ENCODE peak calls at places on chromosomes 6 and 20, in nine cellular contexts. B is CD4-positive, CD25-positive, alpha-beta regulatory T cell; T is endodermal cell; E is IMR-90; L is effector memory CD4-positive, alpha-beta T cell; D is left ventricle myocardium inferior; V is CD8-positive, alpha-beta T cell; W is Peyer's patch; K is heart right ventricle. P is an unnamed sample. For H3K36me3, the result is how much of the 10 kb centered on the place peaks cover.

GRCh38 chr6:1337791-1338190 is 25.9 kb downstream of the FOXQ1 start:
- DNase-seq in L (no peak), E (no peak), K (no peak), T (no peak), W (no peak), D (no peak), B (no peak), V (no peak), P (no peak)

GRCh38 chr6:134853111-134854055 is 96.5 kb downstream of the ALDH8A1 start:
- DNase-seq in L (no peak), V (no peak), D (no peak), B (no peak), T (no peak), E (peak), K (no peak), W (no peak), P (no peak)

GRCh38 chr20:44448753-44449546 is 26.7 kb upstream of the TTPAL start:
- DNase-seq in K (no peak), T (peak), V (no peak), D (no peak), E (no peak), W (no peak), L (no peak), B (no peak), P (no peak)

GRCh38 chr6:40611912-40612311 is 24.7 kb upstream of the LRFN2 start:
- DNase-seq in T (no peak), L (no peak), E (no peak), K (peak), V (no peak), D (no peak), W (no peak), B (no peak), P (no peak)

GRCh38 chr6:137715589-137716045 is 151.4 kb upstream of the TNFAIP3 start:
- DNase-seq in K (no peak), T (no peak), L (peak), B (peak), E (peak), V (no peak), D (no peak), W (no peak), P (peak)

GRCh38 chr6:47262226-47262625 is 47.5 kb downstream of the TNFRSF21 start:
- DNase-seq in T (no peak), D (no peak), K (no peak), E (no peak), B (no peak), V (no peak), L (no peak), W (no peak), P (no peak)

GRCh38 chr6:134303903-134304302 is 14.0 kb downstream of the SGK1 start:
- DNase-seq in D (no peak), K (no peak), V (no peak), E (peak), B (no peak), W (no peak), T (no peak), L (no peak), P (no peak)

GRCh38 chr20:13221673-13222318 is 722 bp downstream of the ISM1 start:
- DNase-seq in K (peak), B (peak), V (peak), E (peak), D (peak), T (peak), L (peak), W (no peak), P (peak)

GRCh38 chr6:138088307-138088744 is 18.9 kb downstream of the PERP start:
- DNase-seq in D (no peak), W (no peak), K (no peak), T (no peak), E (peak), L (no peak), B (no peak), V (no peak), P (no peak)

GRCh38 chr6:142301421-142302391 is at the start of gene ADGRG6:
- DNase-seq in V (peak), D (peak), T (peak), W (no peak), E (peak), L (no peak), K (peak), B (no peak), P (peak)

GRCh38 chr6:141986457-141986856 is 146.3 kb upstream of the GJE1 start:
- DNase-seq in D (no peak), K (no peak), W (no peak), B (no peak), V (no peak), L (no peak), E (no peak), T (no peak), P (no peak)

GRCh38 chr20:64225828-64226598 is 29.5 kb upstream of the PCMTD2 start:
- DNase-seq in K (peak), T (no peak), B (no peak), L (no peak), D (no peak), E (no peak), V (no peak), W (no peak), P (no peak)

GRCh38 chr20:37259865-37260264 is 1.7 kb downstream of the GHRH start:
- DNase-seq in K (no peak), B (no peak), E (no peak), L (no peak), D (no peak), T (no peak), V (no peak), W (no peak), P (no peak)

GRCh38 chr6:5728726-5729434 is 277.8 kb downstream of the NRN1 start:
- DNase-seq in L (no peak), T (peak), B (no peak), D (no peak), W (no peak), E (peak), K (no peak), V (no peak), P (no peak)

GRCh38 chr6:157314705-157315321 is 8.5 kb downstream of the TMEM242 start:
- DNase-seq in K (no peak), L (no peak), W (no peak), E (peak), D (no peak), B (peak), V (peak), T (no peak), P (peak)

GRCh38 chr20:59174975-59175374 is 11.4 kb downstream of the ZNF831 start:
- DNase-seq in V (no peak), K (no peak), B (no peak), T (no peak), D (no peak), W (no peak), L (no peak), E (no peak), P (no peak)

GRCh38 chr20:22597303-22597702 is 12.9 kb upstream of the FOXA2 start:
- DNase-seq in K (no peak), W (no peak), B (no peak), T (no peak), L (no peak), D (no peak), E (no peak), V (no peak), P (no peak)

GRCh38 chr20:61660559-61660958 is 405.1 kb downstream of the TAF4 start:
- DNase-seq in K (no peak), L (no peak), E (no peak), D (no peak), B (no peak), V (no peak), T (no peak), W (no peak), P (no peak)

GRCh38 chr6:119739776-119740175 is 390.2 kb upstream of the MAN1A1 start:
- DNase-seq in W (no peak), T (no peak), E (no peak), L (no peak), B (no peak), V (no peak), K (no peak), D (no peak), P (no peak)

GRCh38 chr6:48541669-48542068 is 430.7 kb upstream of the PTCHD4 start:
- DNase-seq in K (no peak), B (no peak), W (no peak), T (no peak), V (no peak), E (no peak), D (no peak), L (no peak), P (no peak)

GRCh38 chr6:10416863-10417641 is 2.2 kb upstream of the TFAP2A start:
- DNase-seq in W (no peak), D (no peak), K (no peak), B (no peak), T (peak), V (no peak), E (no peak), L (no peak), P (no peak)

GRCh38 chr6:130409394-130410095 is 43.7 kb downstream of the TMEM200A start:
- DNase-seq in B (no peak), V (no peak), L (no peak), T (no peak), E (peak), W (no peak), K (no peak), D (no peak), P (no peak)

GRCh38 chr6:26595669-26596269 is 984 bp upstream of the ABT1 start:
- DNase-seq in K (peak), V (peak), B (peak), T (peak), D (peak), W (peak), E (peak), L (peak), P (peak)

GRCh38 chr20:18853946-18854646 is 40.5 kb downstream of the SCP2D1 start:
- DNase-seq in V (no peak), E (no peak), T (no peak), K (no peak), B (no peak), W (no peak), L (no peak), D (no peak), P (no peak)

GRCh38 chr6:85865665-85866372 is 223.1 kb upstream of the SYNCRIP start:
- DNase-seq in W (no peak), K (no peak), T (no peak), L (no peak), B (no peak), D (no peak), E (peak), V (no peak), P (no peak)

GRCh38 chr6:11919771-11920440 is 92.2 kb upstream of the HIVEP1 start:
- DNase-seq in L (no peak), V (no peak), T (no peak), K (no peak), B (no peak), D (no peak), E (no peak), W (no peak), P (no peak)

GRCh38 chr6:30207619-30208295 is 5.4 kb downstream of the TRIM26 start:
- DNase-seq in L (no peak), W (no peak), E (no peak), D (no peak), V (no peak), B (no peak), K (no peak), T (no peak), P (no peak)

GRCh38 chr20:63979549-63980316 is at the start of gene SAMD10:
- DNase-seq in K (peak), E (peak), L (peak), B (peak), D (no peak), T (peak), V (peak), W (peak), P (peak)

GRCh38 chr6:55713411-55713810 is 134.4 kb upstream of the HMGCLL1 start:
- DNase-seq in K (no peak), V (no peak), B (no peak), T (no peak), L (no peak), D (no peak), E (peak), W (no peak), P (no peak)

GRCh38 chr6:169188051-169188863 is 65.4 kb downstream of the THBS2 start:
- DNase-seq in K (no peak), B (no peak), W (no peak), T (peak), E (peak), D (no peak), V (no peak), L (no peak), P (no peak)

GRCh38 chr6:19450651-19451050 is 386.5 kb upstream of the ID4 start:
- DNase-seq in D (no peak), V (no peak), L (no peak), K (no peak), B (no peak), W (no peak), E (no peak), T (no peak), P (no peak)

GRCh38 chr6:8243462-8243861 is 141.1 kb upstream of the EEF1E1 start:
- DNase-seq in L (no peak), W (no peak), B (no peak), E (peak), D (no peak), T (no peak), V (no peak), K (no peak), P (no peak)

DNA sequence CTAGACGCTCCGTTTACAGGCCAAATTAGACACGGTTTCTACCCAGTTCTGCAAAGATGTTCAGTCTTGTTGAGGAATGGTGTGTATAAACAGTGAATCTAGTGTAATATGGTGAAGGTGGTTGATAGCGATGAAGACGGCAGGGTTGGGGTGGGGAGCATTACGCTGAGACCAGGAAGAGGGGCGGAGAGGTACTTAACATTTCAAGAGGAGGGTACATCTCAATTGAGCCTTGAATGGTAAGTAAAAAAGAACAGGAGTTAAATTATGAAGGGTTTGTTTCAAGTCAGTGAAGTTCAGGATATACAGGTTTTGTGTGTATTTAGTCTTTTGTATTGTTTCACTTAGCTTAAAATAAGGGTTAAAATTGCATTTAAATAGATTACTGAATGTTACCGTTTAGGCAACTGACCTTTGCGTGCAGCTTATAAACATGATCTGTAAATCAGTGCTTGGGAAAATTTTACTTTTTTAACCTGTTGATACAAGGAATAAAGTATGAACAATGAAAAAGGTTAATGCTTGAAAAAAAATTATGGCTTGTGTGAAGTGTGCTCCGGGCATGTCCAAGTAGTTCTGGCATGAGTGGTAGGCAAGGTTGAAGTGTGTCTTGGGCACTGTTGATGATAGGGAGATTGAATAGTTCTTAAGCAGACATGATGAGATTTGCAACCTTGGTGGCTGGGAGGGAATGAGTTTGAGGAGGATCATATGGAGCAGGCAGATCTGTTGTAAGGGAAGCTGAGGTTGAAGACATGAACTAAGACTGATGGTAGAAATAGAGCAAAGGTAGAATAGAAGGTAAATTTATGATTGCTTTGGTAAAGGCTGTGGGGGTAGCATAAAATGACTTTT is 841 bp downstream of the POLR1C start:
- DNase-seq in B (no peak), W (no peak), T (no peak), E (peak), L (no peak), V (no peak), K (no peak), D (no peak), P (no peak)
- H3K36me3 ChIP-seq in B (half or more), W (half or more), T (half or more), E (half or more), L (under half), V (under half), K (under half), D (half or more), P (half or more)

GRCh38 chr20:49770634-49771033 is 42.0 kb upstream of the SLC9A8 start:
- DNase-seq in B (no peak), K (no peak), E (no peak), D (no peak), W (no peak), V (no peak), L (no peak), T (no peak), P (no peak)

GRCh38 chr20:49766979-49767419 is 45.6 kb upstream of the SLC9A8 start:
- DNase-seq in D (no peak), T (no peak), K (no peak), E (no peak), B (no peak), W (no peak), V (no peak), L (no peak), P (no peak)

GRCh38 chr20:49768204-49769124 is 44.2 kb upstream of the SLC9A8 start:
- DNase-seq in W (no peak), B (peak), K (no peak), L (peak), T (peak), V (no peak), D (no peak), E (peak), P (peak)

GRCh38 chr20:49765846-49766541 is 46.6 kb upstream of the SLC9A8 start:
- DNase-seq in T (no peak), W (no peak), V (no peak), B (no peak), K (no peak), E (no peak), L (no peak), D (no peak), P (no peak)

DNA sequence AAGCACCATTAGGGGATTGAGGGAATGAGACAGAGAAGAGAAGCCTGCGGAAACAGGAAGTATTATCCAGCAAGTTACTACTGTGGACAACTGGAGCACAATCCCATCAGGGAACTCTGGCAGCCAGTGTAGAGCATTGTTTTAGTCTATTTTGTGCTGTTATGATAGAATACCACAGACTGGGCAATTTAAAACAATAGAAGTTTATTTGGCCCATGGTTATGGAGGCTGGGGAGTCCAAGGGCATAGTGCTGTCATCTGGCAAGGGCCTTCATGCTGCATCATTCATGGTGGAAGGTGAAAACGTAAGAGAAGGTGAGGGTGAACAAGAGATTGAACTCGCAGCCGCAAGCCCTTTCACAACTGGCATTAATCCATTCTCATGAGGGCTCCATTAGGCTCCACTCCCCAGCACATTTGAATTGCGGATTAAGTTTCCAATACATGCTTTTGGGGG is 43.5 kb upstream of the SLC9A8 start:
- DNase-seq in V (no peak), L (no peak), D (no peak), T (no peak), B (no peak), W (no peak), E (no peak), K (no peak), P (no peak)
- H3K27ac ChIP-seq in V (no peak), L (no peak), D (peak), T (no peak), B (no peak), W (peak), E (peak), K (peak), P (no peak)

DNA sequence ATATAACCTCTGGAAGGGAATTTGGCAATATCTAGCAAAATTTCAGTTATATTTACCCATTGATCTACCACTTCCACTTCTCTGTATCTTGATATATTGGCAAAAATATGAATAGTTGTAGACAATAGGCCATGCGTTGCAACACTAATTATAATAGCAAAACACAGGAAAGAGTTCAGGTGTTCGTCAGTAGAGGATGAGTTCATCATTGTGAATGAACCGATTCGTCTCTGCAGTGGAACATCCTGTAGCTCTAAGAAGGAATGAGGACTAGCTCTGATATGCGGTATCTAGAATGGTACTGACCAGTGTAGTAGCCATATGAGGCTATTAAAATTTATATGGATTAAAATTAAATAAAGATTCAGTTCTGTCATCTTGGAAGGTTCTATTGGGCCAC is 8.3 kb downstream of the FAM83D start:
- DNase-seq in W (no peak), T (no peak), D (no peak), K (no peak), L (no peak), B (no peak), E (no peak), V (no peak), P (no peak)
- H3K36me3 ChIP-seq in W (under half), T (under half), D (under half), K (under half), L (under half), B (under half), E (under half), V (under half), P (under half)

GRCh38 chr6:144110210-144110609 is 14.8 kb upstream of the SF3B5 start:
- DNase-seq in T (no peak), W (no peak), K (no peak), B (no peak), L (no peak), D (no peak), E (no peak), V (no peak), P (no peak)

GRCh38 chr6:144103026-144103563 is 7.7 kb upstream of the SF3B5 start:
- DNase-seq in V (no peak), B (no peak), L (no peak), W (no peak), D (no peak), E (no peak), T (no peak), K (no peak), P (no peak)

GRCh38 chr6:144106206-144106605 is 10.8 kb upstream of the SF3B5 start:
- DNase-seq in T (no peak), W (no peak), K (no peak), B (no peak), D (no peak), L (no peak), V (no peak), E (no peak), P (no peak)

GRCh38 chr6:144104488-144104887 is 9.1 kb upstream of the SF3B5 start:
- DNase-seq in D (no peak), B (no peak), W (no peak), V (no peak), T (no peak), K (no peak), L (no peak), E (no peak), P (no peak)

DNA sequence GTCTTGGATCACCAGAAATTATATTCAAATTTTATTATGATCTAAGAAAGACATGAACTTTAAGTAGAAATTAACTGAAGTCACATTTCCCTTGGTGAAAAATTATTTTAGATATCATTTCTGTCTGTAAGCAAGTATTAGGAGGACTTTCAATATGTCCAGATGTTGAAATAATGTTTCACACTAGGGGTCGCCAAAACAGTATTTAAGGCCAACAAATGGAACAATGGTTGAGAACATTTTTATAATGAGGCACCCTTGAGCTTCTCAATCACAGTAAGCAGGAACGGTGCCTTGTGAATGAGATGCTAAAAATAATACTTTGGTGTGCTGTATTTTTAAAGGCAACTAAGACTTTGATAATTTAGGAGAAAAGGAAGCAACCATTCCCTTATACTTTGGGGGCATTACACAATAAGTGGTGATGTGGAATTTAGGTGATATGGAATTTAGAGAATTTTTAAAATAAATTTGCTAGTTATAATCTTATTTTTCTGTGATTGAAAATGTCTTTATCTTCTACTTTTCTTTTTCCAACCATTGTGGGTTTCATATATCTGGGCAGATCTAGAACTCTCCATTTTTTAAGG is 9.6 kb upstream of the SF3B5 start:
- DNase-seq in B (peak), D (no peak), W (no peak), K (no peak), E (peak), L (peak), V (peak), T (no peak), P (peak)
- H3K27ac ChIP-seq in B (no peak), D (no peak), W (no peak), K (no peak), E (no peak), L (no peak), V (no peak), T (no peak), P (no peak)

P was measured in CD4-positive, alpha-beta memory T cell.